ENCODE peak calls at places on chromosome 19, in four cellular contexts. H, V, X and P are unnamed samples.

GRCh38 chr19:19461671-19462622 is 53.4 kb downstream of the TSSK6 start:
- DNase-seq in H (peak; percentile 65), V (peak; percentile 80), X (no peak), P (no peak)

GRCh38 chr19:51971624-51972023 is 15.0 kb downstream of the ZNF350 start:
- DNase-seq in H (no peak), V (no peak), X (no peak), P (no peak)

GRCh38 chr19:42529248-42529764 is 1.0 kb upstream of the CEACAM1 start:
- DNase-seq in H (peak; percentile 78), V (peak; percentile 78), X (no peak), P (peak; percentile 79)

GRCh38 chr19:36837525-36837901 is 674 bp downstream of the ZNF790 start:
- DNase-seq in H (peak; percentile 31), V (no peak), X (no peak), P (no peak)

GRCh38 chr19:29532097-29532496 is 6.3 kb downstream of the VSTM2B start:
- DNase-seq in H (no peak), V (no peak), X (no peak), P (no peak)

GRCh38 chr19:12840091-12841079 is 2.1 kb downstream of the MAST1 start:
- DNase-seq in H (no peak), V (peak; percentile 93), X (no peak), P (no peak)

GRCh38 chr19:55681131-55682087 is 6.4 kb downstream of the EPN1 start:
- DNase-seq in H (no peak), V (no peak), X (no peak), P (no peak)

GRCh38 chr19:34317311-34317927 is 47.6 kb upstream of the GPI start:
- DNase-seq in H (no peak), V (peak; percentile 32), X (no peak), P (no peak)

GRCh38 chr19:40693896-40694295 is 3.4 kb upstream of the NUMBL start:
- DNase-seq in H (no peak), V (no peak), X (no peak), P (no peak)

GRCh38 chr19:19697589-19697988 is 28.9 kb downstream of the ZNF101 start:
- DNase-seq in H (no peak), V (no peak), X (no peak), P (no peak)

GRCh38 chr19:35083678-35084077 is 31.9 kb upstream of the FXYD3 start:
- DNase-seq in H (no peak), V (no peak), X (no peak), P (no peak)

GRCh38 chr19:18803550-18804138 is 12.5 kb upstream of the COMP start:
- DNase-seq in H (no peak), V (no peak), X (no peak), P (no peak)

GRCh38 chr19:51398096-51398704 is 7.8 kb upstream of the C19orf84 start:
- DNase-seq in H (peak; percentile 40), V (peak; percentile 34), X (no peak), P (peak; percentile 49)

GRCh38 chr19:53958168-53958571 is 4.6 kb upstream of the CACNG8 start:
- DNase-seq in H (no peak), V (no peak), X (no peak), P (no peak)

GRCh38 chr19:28913626-28914025 is 299.3 kb downstream of the UQCRFS1 start:
- DNase-seq in H (no peak), V (no peak), X (no peak), P (no peak)

GRCh38 chr19:44677019-44677809 is 5.9 kb downstream of the CEACAM19 start:
- DNase-seq in H (no peak), V (peak; percentile 72), X (no peak), P (peak; percentile 90)

GRCh38 chr19:21569497-21569870 is 64.1 kb downstream of the ZNF429 start:
- DNase-seq in H (no peak), V (no peak), X (no peak), P (no peak)

GRCh38 chr19:33022472-33023116 is 42.1 kb downstream of the RHPN2 start:
- DNase-seq in H (no peak), V (no peak), X (no peak), P (no peak)

GRCh38 chr19:12828494-12828893 is 5.9 kb downstream of the RTBDN start:
- DNase-seq in H (peak; percentile 40), V (peak; percentile 59), X (no peak), P (no peak)

GRCh38 chr19:4115050-4115817 is 8.7 kb downstream of the MAP2K2 start:
- DNase-seq in H (no peak), V (peak; percentile 3), X (peak; percentile 67), P (no peak)

GRCh38 chr19:49361438-49362047 is 673 bp downstream of the TEAD2 start:
- DNase-seq in H (peak; percentile 70), V (peak; percentile 91), X (no peak), P (peak; percentile 86)

GRCh38 chr19:41564515-41565383 is 11.2 kb upstream of the CEACAM21 start:
- DNase-seq in H (no peak), V (no peak), X (no peak), P (no peak)

GRCh38 chr19:42032428-42032827 is 37.6 kb downstream of the GRIK5 start:
- DNase-seq in H (no peak), V (no peak), X (no peak), P (no peak)

GRCh38 chr19:18718846-18719458 is 35.5 kb downstream of the CRTC1 start:
- DNase-seq in H (no peak), V (no peak), X (no peak), P (no peak)

GRCh38 chr19:50465986-50466771 is 10.1 kb upstream of the EMC10 start:
- DNase-seq in H (peak; percentile 34), V (peak; percentile 78), X (no peak), P (peak; percentile 64)

GRCh38 chr19:47446534-47447469 is 24.9 kb downstream of the SLC8A2 start:
- DNase-seq in H (no peak), V (peak; percentile 84), X (no peak), P (peak; percentile 81)

GRCh38 chr19:43420954-43421353 is 6.3 kb downstream of the TEX101 start:
- DNase-seq in H (no peak), V (no peak), X (no peak), P (no peak)

GRCh38 chr19:44552324-44552723 is 22.8 kb upstream of the CEACAM20 start:
- DNase-seq in H (peak; percentile 47), V (peak; percentile 71), X (no peak), P (peak; percentile 72)

GRCh38 chr19:41540041-41540695 is 35.8 kb upstream of the CEACAM21 start:
- DNase-seq in H (no peak), V (no peak), X (no peak), P (no peak)

GRCh38 chr19:45498411-45499195 is at the start of gene PPM1N:
- DNase-seq in H (no peak), V (peak; percentile 28), X (no peak), P (no peak)

GRCh38 chr19:49414256-49414655 is 9.0 kb downstream of the PTH2 start:
- DNase-seq in H (no peak), V (no peak), X (no peak), P (no peak)

DNA sequence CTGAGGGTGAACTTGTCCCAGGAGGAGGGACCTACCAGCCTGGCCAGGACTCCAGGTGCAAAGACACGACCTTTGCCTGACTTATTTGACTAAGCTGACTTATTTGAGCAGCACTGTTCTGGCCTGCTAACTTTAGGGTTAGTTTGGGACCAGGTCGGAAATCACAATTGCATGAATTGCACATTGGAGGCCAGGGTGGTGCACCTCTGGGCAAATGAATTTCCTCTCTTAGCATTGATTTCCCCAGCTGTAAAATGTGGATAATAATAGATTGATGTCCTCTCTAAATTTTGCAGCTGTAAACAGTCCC is 1.4 kb upstream of the BST2 start:
- DNase-seq in H (no peak), V (no peak), X (no peak), P (no peak)
- TF ChIP-seq SMC3 in H (no peak), V (no peak), X (no peak), P (no peak)

GRCh38 chr19:11063434-11063833 is 25.8 kb upstream of the LDLR start:
- DNase-seq in H (no peak), V (no peak), X (no peak), P (no peak)

GRCh38 chr19:11061951-11062350 is 27.3 kb upstream of the LDLR start:
- DNase-seq in H (no peak), V (no peak), X (no peak), P (no peak)

GRCh38 chr19:11054628-11055027 is 34.6 kb upstream of the LDLR start:
- DNase-seq in H (no peak), V (no peak), X (no peak), P (no peak)

GRCh38 chr19:11058246-11059030 is 30.8 kb upstream of the LDLR start:
- DNase-seq in H (no peak), V (no peak), X (no peak), P (no peak)

GRCh38 chr19:11059511-11060358 is 29.5 kb upstream of the LDLR start:
- DNase-seq in H (no peak), V (no peak), X (no peak), P (no peak)
- TF ChIP-seq KDM1A in H (no peak), V (no peak), X (no peak), P (no peak)

DNA sequence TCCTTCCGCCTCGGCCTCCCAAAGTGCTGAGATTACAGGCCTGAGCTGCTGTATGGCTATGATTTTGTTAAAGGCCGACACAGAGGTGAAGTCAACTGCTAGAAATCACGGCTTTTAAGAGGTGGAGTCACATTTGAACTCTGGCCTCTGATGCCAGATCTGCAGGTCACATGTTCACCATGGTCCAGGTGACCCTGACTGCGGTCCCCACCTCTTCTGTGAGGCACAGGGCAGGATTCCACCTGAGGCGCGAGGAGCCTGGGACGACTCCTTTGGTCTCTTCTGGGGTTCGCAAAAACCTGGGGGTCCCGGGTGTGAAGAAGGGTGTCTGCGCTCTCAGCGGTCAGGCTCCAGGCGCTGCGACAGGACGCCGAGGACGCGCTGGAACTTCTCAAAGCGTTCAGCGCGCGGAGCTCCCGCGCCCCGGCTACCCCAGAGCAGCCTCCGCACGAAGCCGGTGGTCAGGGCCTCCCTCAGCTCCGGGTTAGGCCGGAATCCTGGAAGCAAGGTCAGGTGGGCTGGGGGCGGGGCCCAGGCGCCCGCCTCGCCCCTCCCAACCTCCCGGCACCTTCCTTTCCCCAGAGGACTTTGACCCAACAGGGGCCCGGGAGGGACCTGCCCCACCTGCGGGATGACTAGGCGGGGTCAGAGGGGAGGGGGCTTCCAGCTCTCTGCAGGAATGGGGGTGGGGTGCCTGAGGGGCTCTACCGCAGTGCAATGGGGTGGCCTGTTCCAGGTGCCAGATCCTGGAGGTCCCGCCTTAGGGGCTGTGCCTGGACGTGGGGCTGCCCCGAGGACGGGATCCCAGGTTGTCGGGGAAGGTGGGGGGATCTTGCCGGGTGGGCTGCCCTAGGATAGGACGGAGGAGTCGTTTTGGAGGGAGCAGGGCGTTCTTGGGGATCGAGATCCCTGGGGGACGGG is 13.0 kb downstream of the TRIP10 start:
- DNase-seq in H (peak; percentile 80), V (peak; percentile 32), X (no peak), P (no peak)
- TF ChIP-seq SMC3 in H (no peak), V (no peak), X (no peak), P (no peak)

GRCh38 chr19:38655148-38655824 is 7.8 kb downstream of the ACTN4 start:
- DNase-seq in H (no peak), V (no peak), X (no peak), P (no peak)
- TF ChIP-seq KDM1A in H (no peak), V (no peak), X (no peak), P (no peak)